ENCODE peak calls at places on chromosome 21, in nine cellular contexts. One of them, this sample, is unnamed.

GRCh38 chr21:29501451-29501850 is 202.7 kb downstream of the BACH1 start:
- DNase-seq in heart left ventricle: no peak
- DNase-seq in prostate gland: no peak
- DNase-seq in Peyer's patch: no peak
- DNase-seq in upper lobe of right lung: no peak
- DNase-seq in CD8-positive, alpha-beta T cell: no peak
- DNase-seq in hepatocyte: no peak
- DNase-seq in DND-41: no peak
- DNase-seq in fibroblast of lung: peak
- DNase-seq in this sample: no peak

GRCh38 chr21:35349378-35350080 is 300.4 kb upstream of the RUNX1 start:
- DNase-seq in heart left ventricle: no peak
- DNase-seq in prostate gland: peak
- DNase-seq in Peyer's patch: no peak
- DNase-seq in upper lobe of right lung: no peak
- DNase-seq in CD8-positive, alpha-beta T cell: no peak
- DNase-seq in hepatocyte: no peak
- DNase-seq in DND-41: no peak
- DNase-seq in fibroblast of lung: peak
- DNase-seq in this sample: no peak

GRCh38 chr21:17763286-17764037 is 55.7 kb downstream of the C21orf91 start:
- DNase-seq in heart left ventricle: no peak
- DNase-seq in prostate gland: no peak
- DNase-seq in Peyer's patch: no peak
- DNase-seq in upper lobe of right lung: no peak
- DNase-seq in CD8-positive, alpha-beta T cell: no peak
- DNase-seq in hepatocyte: no peak
- DNase-seq in DND-41: no peak
- DNase-seq in fibroblast of lung: no peak
- DNase-seq in this sample: no peak

GRCh38 chr21:31623664-31624063 is 35.8 kb upstream of the SOD1 start:
- DNase-seq in heart left ventricle: no peak
- DNase-seq in prostate gland: no peak
- DNase-seq in Peyer's patch: no peak
- DNase-seq in upper lobe of right lung: no peak
- DNase-seq in CD8-positive, alpha-beta T cell: no peak
- DNase-seq in hepatocyte: no peak
- DNase-seq in DND-41: no peak
- DNase-seq in fibroblast of lung: no peak
- DNase-seq in this sample: no peak

GRCh38 chr21:30391615-30392014 is 4.2 kb upstream of the KRTAP13-1 start:
- DNase-seq in heart left ventricle: no peak
- DNase-seq in prostate gland: no peak
- DNase-seq in Peyer's patch: no peak
- DNase-seq in upper lobe of right lung: no peak
- DNase-seq in CD8-positive, alpha-beta T cell: no peak
- DNase-seq in hepatocyte: no peak
- DNase-seq in DND-41: no peak
- DNase-seq in fibroblast of lung: no peak
- DNase-seq in this sample: no peak

GRCh38 chr21:36859744-36860501 is 106.5 kb downstream of the HLCS start:
- DNase-seq in heart left ventricle: peak
- DNase-seq in prostate gland: no peak
- DNase-seq in Peyer's patch: peak
- DNase-seq in upper lobe of right lung: peak
- DNase-seq in CD8-positive, alpha-beta T cell: no peak
- DNase-seq in hepatocyte: peak
- DNase-seq in DND-41: peak
- DNase-seq in fibroblast of lung: peak
- DNase-seq in this sample: peak

GRCh38 chr21:39208624-39209333 is 25.5 kb upstream of the PSMG1 start:
- DNase-seq in heart left ventricle: no peak
- DNase-seq in prostate gland: no peak
- DNase-seq in Peyer's patch: no peak
- DNase-seq in upper lobe of right lung: no peak
- DNase-seq in CD8-positive, alpha-beta T cell: no peak
- DNase-seq in hepatocyte: peak
- DNase-seq in DND-41: no peak
- DNase-seq in fibroblast of lung: no peak
- DNase-seq in this sample: no peak

GRCh38 chr21:20647603-20648002 is 350.6 kb upstream of the NCAM2 start:
- DNase-seq in heart left ventricle: no peak
- DNase-seq in prostate gland: no peak
- DNase-seq in Peyer's patch: no peak
- DNase-seq in upper lobe of right lung: no peak
- DNase-seq in CD8-positive, alpha-beta T cell: no peak
- DNase-seq in hepatocyte: no peak
- DNase-seq in DND-41: no peak
- DNase-seq in fibroblast of lung: peak
- DNase-seq in this sample: peak

GRCh38 chr21:37548521-37548981 is 182.0 kb downstream of the DYRK1A start:
- DNase-seq in heart left ventricle: no peak
- DNase-seq in prostate gland: no peak
- DNase-seq in Peyer's patch: no peak
- DNase-seq in upper lobe of right lung: no peak
- DNase-seq in CD8-positive, alpha-beta T cell: no peak
- DNase-seq in hepatocyte: no peak
- DNase-seq in DND-41: no peak
- DNase-seq in fibroblast of lung: no peak
- DNase-seq in this sample: no peak

GRCh38 chr21:35563885-35564451 is 496.4 kb downstream of the SETD4 start:
- DNase-seq in heart left ventricle: peak
- DNase-seq in prostate gland: no peak
- DNase-seq in Peyer's patch: no peak
- DNase-seq in upper lobe of right lung: no peak
- DNase-seq in CD8-positive, alpha-beta T cell: no peak
- DNase-seq in hepatocyte: peak
- DNase-seq in DND-41: no peak
- DNase-seq in fibroblast of lung: peak
- DNase-seq in this sample: no peak

GRCh38 chr21:15065381-15066230 is 806 bp upstream of the NRIP1 start:
- DNase-seq in heart left ventricle: peak
- DNase-seq in prostate gland: peak
- DNase-seq in Peyer's patch: peak
- DNase-seq in upper lobe of right lung: peak
- DNase-seq in CD8-positive, alpha-beta T cell: peak
- DNase-seq in hepatocyte: peak
- DNase-seq in DND-41: peak
- DNase-seq in fibroblast of lung: peak
- DNase-seq in this sample: peak

GRCh38 chr21:32043458-32043857 is 170.6 kb downstream of the HUNK start:
- DNase-seq in heart left ventricle: no peak
- DNase-seq in prostate gland: no peak
- DNase-seq in Peyer's patch: no peak
- DNase-seq in upper lobe of right lung: no peak
- DNase-seq in CD8-positive, alpha-beta T cell: peak
- DNase-seq in hepatocyte: no peak
- DNase-seq in DND-41: no peak
- DNase-seq in fibroblast of lung: no peak
- DNase-seq in this sample: no peak

GRCh38 chr21:28615276-28615675 is 377.4 kb downstream of the LTN1 start:
- DNase-seq in heart left ventricle: no peak
- DNase-seq in prostate gland: no peak
- DNase-seq in Peyer's patch: no peak
- DNase-seq in upper lobe of right lung: no peak
- DNase-seq in CD8-positive, alpha-beta T cell: no peak
- DNase-seq in hepatocyte: no peak
- DNase-seq in DND-41: no peak
- DNase-seq in fibroblast of lung: peak
- DNase-seq in this sample: no peak

GRCh38 chr21:17476006-17476405 is 36.8 kb upstream of the CXADR start:
- DNase-seq in heart left ventricle: no peak
- DNase-seq in prostate gland: no peak
- DNase-seq in Peyer's patch: no peak
- DNase-seq in upper lobe of right lung: no peak
- DNase-seq in CD8-positive, alpha-beta T cell: no peak
- DNase-seq in hepatocyte: no peak
- DNase-seq in DND-41: no peak
- DNase-seq in fibroblast of lung: no peak
- DNase-seq in this sample: no peak

GRCh38 chr21:44331209-44331608 is 8.0 kb downstream of the CFAP410 start:
- DNase-seq in heart left ventricle: no peak
- DNase-seq in prostate gland: no peak
- DNase-seq in Peyer's patch: no peak
- DNase-seq in upper lobe of right lung: no peak
- DNase-seq in CD8-positive, alpha-beta T cell: no peak
- DNase-seq in hepatocyte: no peak
- DNase-seq in DND-41: no peak
- DNase-seq in fibroblast of lung: no peak
- DNase-seq in this sample: no peak
- H3K27ac ChIP-seq in heart left ventricle: no peak
- H3K27ac ChIP-seq in prostate gland: no peak
- H3K27ac ChIP-seq in Peyer's patch: no peak
- H3K27ac ChIP-seq in upper lobe of right lung: no peak
- H3K27ac ChIP-seq in CD8-positive, alpha-beta T cell: no peak
- H3K27ac ChIP-seq in hepatocyte: no peak
- H3K27ac ChIP-seq in DND-41: no peak
- H3K27ac ChIP-seq in fibroblast of lung: no peak
- H3K27ac ChIP-seq in this sample: no peak

DNA sequence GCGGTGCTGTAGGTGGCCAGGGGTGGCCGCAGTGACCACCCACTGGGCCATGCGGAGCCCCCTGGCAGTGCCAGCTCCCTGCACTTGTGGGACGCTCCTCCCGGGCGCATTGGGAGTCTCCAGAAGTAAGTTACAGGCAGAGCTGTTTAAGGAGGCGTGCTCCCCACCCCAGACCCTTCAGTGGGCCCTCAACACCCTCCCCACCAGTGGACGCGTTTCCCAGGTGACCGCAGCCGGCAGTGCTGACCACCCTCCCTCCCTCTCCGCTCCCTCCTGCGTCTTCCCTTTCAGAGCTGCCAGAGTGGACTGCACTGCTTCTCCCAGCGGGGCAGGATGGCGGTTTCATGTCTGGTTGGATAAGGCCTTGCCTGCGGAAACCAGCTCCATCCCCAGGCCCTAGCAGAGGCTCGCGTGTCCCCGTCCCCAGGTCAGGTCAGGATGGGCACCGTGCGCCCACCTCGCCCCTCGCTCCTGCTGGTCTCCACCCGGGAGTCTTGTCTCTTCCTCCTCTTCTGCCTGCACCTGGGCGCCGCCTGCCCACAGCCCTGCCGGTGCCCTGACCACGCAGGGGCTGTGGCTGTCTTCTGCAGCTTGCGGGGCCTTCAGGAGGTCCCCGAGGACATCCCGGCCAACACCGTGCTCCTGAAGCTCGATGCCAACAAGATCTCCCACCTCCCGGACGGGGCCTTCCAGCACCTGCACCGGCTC is 1.1 kb downstream of the LRRC3 start:
- DNase-seq in heart left ventricle: peak
- DNase-seq in prostate gland: no peak
- DNase-seq in Peyer's patch: no peak
- DNase-seq in upper lobe of right lung: no peak
- DNase-seq in CD8-positive, alpha-beta T cell: no peak
- DNase-seq in hepatocyte: no peak
- DNase-seq in DND-41: no peak
- DNase-seq in fibroblast of lung: no peak
- DNase-seq in this sample: no peak
- H3K27ac ChIP-seq in heart left ventricle: no peak
- H3K27ac ChIP-seq in prostate gland: no peak
- H3K27ac ChIP-seq in Peyer's patch: no peak
- H3K27ac ChIP-seq in upper lobe of right lung: no peak
- H3K27ac ChIP-seq in CD8-positive, alpha-beta T cell: no peak
- H3K27ac ChIP-seq in hepatocyte: no peak
- H3K27ac ChIP-seq in DND-41: no peak
- H3K27ac ChIP-seq in fibroblast of lung: no peak
- H3K27ac ChIP-seq in this sample: peak

GRCh38 chr21:42461185-42461520 is 34.9 kb downstream of the RSPH1 start:
- DNase-seq in heart left ventricle: no peak
- DNase-seq in prostate gland: no peak
- DNase-seq in Peyer's patch: no peak
- DNase-seq in upper lobe of right lung: no peak
- DNase-seq in CD8-positive, alpha-beta T cell: no peak
- DNase-seq in hepatocyte: no peak
- DNase-seq in DND-41: no peak
- DNase-seq in fibroblast of lung: no peak
- DNase-seq in this sample: no peak

GRCh38 chr21:42463861-42464515 is 32.0 kb downstream of the RSPH1 start:
- DNase-seq in heart left ventricle: no peak
- DNase-seq in prostate gland: no peak
- DNase-seq in Peyer's patch: peak
- DNase-seq in upper lobe of right lung: no peak
- DNase-seq in CD8-positive, alpha-beta T cell: peak
- DNase-seq in hepatocyte: no peak
- DNase-seq in DND-41: peak
- DNase-seq in fibroblast of lung: peak
- DNase-seq in this sample: peak

GRCh38 chr21:42460391-42461184 is 35.4 kb downstream of the RSPH1 start:
- DNase-seq in heart left ventricle: no peak
- DNase-seq in prostate gland: no peak
- DNase-seq in Peyer's patch: peak
- DNase-seq in upper lobe of right lung: no peak
- DNase-seq in CD8-positive, alpha-beta T cell: no peak
- DNase-seq in hepatocyte: no peak
- DNase-seq in DND-41: peak
- DNase-seq in fibroblast of lung: no peak
- DNase-seq in this sample: no peak

GRCh38 chr21:42459583-42460215 is 36.3 kb downstream of the RSPH1 start:
- DNase-seq in heart left ventricle: no peak
- DNase-seq in prostate gland: no peak
- DNase-seq in Peyer's patch: no peak
- DNase-seq in upper lobe of right lung: no peak
- DNase-seq in CD8-positive, alpha-beta T cell: no peak
- DNase-seq in hepatocyte: no peak
- DNase-seq in DND-41: no peak
- DNase-seq in fibroblast of lung: no peak
- DNase-seq in this sample: no peak

GRCh38 chr21:42461881-42462877 is 33.8 kb downstream of the RSPH1 start:
- DNase-seq in heart left ventricle: no peak
- DNase-seq in prostate gland: no peak
- DNase-seq in Peyer's patch: no peak
- DNase-seq in upper lobe of right lung: no peak
- DNase-seq in CD8-positive, alpha-beta T cell: no peak
- DNase-seq in hepatocyte: peak
- DNase-seq in DND-41: no peak
- DNase-seq in fibroblast of lung: no peak
- DNase-seq in this sample: no peak
- H3K27ac ChIP-seq in heart left ventricle: no peak
- H3K27ac ChIP-seq in prostate gland: no peak
- H3K27ac ChIP-seq in Peyer's patch: no peak
- H3K27ac ChIP-seq in upper lobe of right lung: peak
- H3K27ac ChIP-seq in CD8-positive, alpha-beta T cell: no peak
- H3K27ac ChIP-seq in hepatocyte: peak
- H3K27ac ChIP-seq in DND-41: peak
- H3K27ac ChIP-seq in fibroblast of lung: no peak
- H3K27ac ChIP-seq in this sample: no peak

GRCh38 chr21:16082038-16082816 is 352.4 kb downstream of the USP25 start:
- DNase-seq in heart left ventricle: no peak
- DNase-seq in prostate gland: no peak
- DNase-seq in Peyer's patch: no peak
- DNase-seq in upper lobe of right lung: no peak
- DNase-seq in CD8-positive, alpha-beta T cell: no peak
- DNase-seq in hepatocyte: peak
- DNase-seq in DND-41: no peak
- DNase-seq in fibroblast of lung: no peak
- DNase-seq in this sample: no peak
- H3K27ac ChIP-seq in heart left ventricle: no peak
- H3K27ac ChIP-seq in prostate gland: peak
- H3K27ac ChIP-seq in Peyer's patch: no peak
- H3K27ac ChIP-seq in upper lobe of right lung: no peak
- H3K27ac ChIP-seq in CD8-positive, alpha-beta T cell: no peak
- H3K27ac ChIP-seq in hepatocyte: no peak
- H3K27ac ChIP-seq in DND-41: no peak
- H3K27ac ChIP-seq in fibroblast of lung: no peak
- H3K27ac ChIP-seq in this sample: no peak

GRCh38 chr21:44972301-44972814 is 32.5 kb downstream of the SLX9 start:
- DNase-seq in heart left ventricle: no peak
- DNase-seq in prostate gland: no peak
- DNase-seq in Peyer's patch: no peak
- DNase-seq in upper lobe of right lung: no peak
- DNase-seq in CD8-positive, alpha-beta T cell: no peak
- DNase-seq in hepatocyte: no peak
- DNase-seq in DND-41: no peak
- DNase-seq in fibroblast of lung: no peak
- DNase-seq in this sample: no peak
- H3K27ac ChIP-seq in heart left ventricle: no peak
- H3K27ac ChIP-seq in prostate gland: no peak
- H3K27ac ChIP-seq in Peyer's patch: no peak
- H3K27ac ChIP-seq in upper lobe of right lung: no peak
- H3K27ac ChIP-seq in CD8-positive, alpha-beta T cell: no peak
- H3K27ac ChIP-seq in hepatocyte: no peak
- H3K27ac ChIP-seq in DND-41: no peak
- H3K27ac ChIP-seq in fibroblast of lung: no peak
- H3K27ac ChIP-seq in this sample: peak